ENCODE peak calls at places on chromosomes 5 and 9, in five cellular contexts. D is astrocyte of the spinal cord; P is H1; C is stimulated activated naive CD4-positive, alpha-beta T cell; X is hippocampal formation. A is an unnamed sample.

GRCh38 chr5:169218862-169219261 is 82.1 kb downstream of the SLIT3 start:
- DNase-seq in P (no peak), C (no peak), X (no peak), D (no peak), A (no peak)

GRCh38 chr9:131837316-131837715 is 97.4 kb upstream of the RAPGEF1 start:
- DNase-seq in D (no peak), P (no peak), X (no peak), C (no peak), A (no peak)

GRCh38 chr9:135718616-135719015 is 16.6 kb downstream of the KCNT1 start:
- DNase-seq in C (no peak), D (no peak), P (no peak), X (no peak), A (no peak)

GRCh38 chr9:134535171-134535570 is 106.4 kb upstream of the COL5A1 start:
- DNase-seq in D (no peak), P (no peak), C (no peak), X (no peak), A (no peak)

GRCh38 chr5:142871056-142871879 is 101.1 kb downstream of the ARHGAP26 start:
- DNase-seq in P (no peak), C (no peak), D (no peak), X (no peak), A (peak; percentile 46)

GRCh38 chr5:16992006-16992405 is 55.9 kb upstream of the MYO10 start:
- DNase-seq in X (no peak), P (no peak), C (no peak), D (peak; percentile 85), A (no peak)

GRCh38 chr5:138230981-138231589 is 18.0 kb upstream of the CDC23 start:
- DNase-seq in C (no peak), D (peak; percentile 27), P (no peak), X (no peak), A (no peak)

GRCh38 chr5:169590602-169591001 is 7.0 kb downstream of the SPDL1 start:
- DNase-seq in C (no peak), X (no peak), P (no peak), D (no peak), A (no peak)

GRCh38 chr5:133383580-133383939 is 228.8 kb downstream of the FSTL4 start:
- DNase-seq in C (no peak), X (no peak), D (no peak), P (no peak), A (no peak)

GRCh38 chr5:142311725-142312124 is 13.1 kb downstream of the SPRY4 start:
- DNase-seq in P (no peak), D (no peak), C (no peak), X (no peak), A (no peak)

GRCh38 chr5:151077419-151077818 is 3.4 kb downstream of the TNIP1 start:
- DNase-seq in C (no peak), P (no peak), X (no peak), D (no peak), A (no peak)

GRCh38 chr5:148976569-148977321 is 86.1 kb downstream of the SH3TC2 start:
- DNase-seq in D (peak; percentile 80), C (no peak), X (no peak), P (no peak), A (no peak)

GRCh38 chr5:174448041-174448440 is 276.3 kb upstream of the MSX2 start:
- DNase-seq in C (no peak), X (no peak), D (no peak), P (no peak), A (no peak)

GRCh38 chr9:127873886-127874285 is 3.6 kb downstream of the AK1 start:
- DNase-seq in C (no peak), D (peak; percentile 52), X (peak; percentile 81), P (no peak), A (peak; percentile 80)

GRCh38 chr5:137071941-137072340 is 427.2 kb downstream of the SPOCK1 start:
- DNase-seq in C (no peak), D (no peak), X (no peak), P (no peak), A (no peak)

GRCh38 chr9:91151014-91151740 is 210.5 kb downstream of the AUH start:
- DNase-seq in X (no peak), D (peak; percentile 93), C (peak; percentile 69), P (no peak), A (no peak)

GRCh38 chr5:83488271-83488670 is 16.7 kb downstream of the VCAN start:
- DNase-seq in P (no peak), X (no peak), C (no peak), D (no peak), A (no peak)

GRCh38 chr5:21219255-21219654 is 1231.3 kb upstream of the CDH18 start:
- DNase-seq in X (no peak), C (no peak), P (no peak), D (peak; percentile 45), A (no peak)

GRCh38 chr5:93875693-93876092 is 134.3 kb upstream of the POU5F2 start:
- DNase-seq in D (no peak), P (no peak), X (no peak), C (no peak), A (no peak)

GRCh38 chr9:11192993-11193392 is 580.2 kb upstream of the PTPRD start:
- DNase-seq in P (no peak), C (no peak), D (no peak), X (no peak), A (no peak)

GRCh38 chr9:4327504-4328191 is 27.8 kb upstream of the GLIS3 start:
- DNase-seq in X (no peak), P (no peak), C (no peak), D (peak; percentile 71), A (no peak)

GRCh38 chr5:58016329-58016728 is 443.6 kb downstream of the PLK2 start:
- DNase-seq in X (no peak), C (no peak), P (no peak), D (no peak), A (no peak)

GRCh38 chr5:114191441-114191840 is 170.4 kb upstream of the KCNN2 start:
- DNase-seq in C (no peak), X (no peak), D (peak; percentile 2), P (no peak), A (no peak)

GRCh38 chr5:171422902-171423663 is 3.6 kb downstream of the FGF18 start:
- DNase-seq in D (no peak), C (no peak), X (no peak), P (no peak), A (no peak)

GRCh38 chr9:103625161-103625804 is 468.8 kb upstream of the SMC2 start:
- DNase-seq in D (no peak), P (no peak), X (no peak), C (no peak), A (no peak)

GRCh38 chr5:176737001-176737745 is 73.2 kb upstream of the UNC5A start:
- DNase-seq in P (no peak), X (no peak), C (no peak), D (no peak), A (peak; percentile 51)

GRCh38 chr5:151202381-151203139 is 21.3 kb downstream of the CCDC69 start:
- DNase-seq in P (no peak), X (no peak), D (peak; percentile 10), C (peak; percentile 8), A (no peak)

GRCh38 chr5:43066799-43067741 is 27.0 kb upstream of the ANXA2R start:
- DNase-seq in P (no peak), C (peak; percentile 96), D (peak; percentile 93), X (peak; percentile 95), A (peak; percentile 78)

GRCh38 chr5:3261081-3261480 is 334.6 kb upstream of the IRX1 start:
- DNase-seq in P (no peak), X (no peak), C (no peak), D (no peak), A (no peak)

GRCh38 chr9:85858351-85858750 is 82.6 kb upstream of the NAA35 start:
- DNase-seq in P (no peak), X (peak; percentile 5), D (no peak), C (no peak), A (no peak)

GRCh38 chr5:93603711-93604118 is 20.7 kb downstream of the NR2F1 start:
- DNase-seq in X (no peak), C (no peak), D (peak; percentile 57), P (no peak), A (no peak)

GRCh38 chr9:6584881-6585597 is 60.5 kb downstream of the GLDC start:
- DNase-seq in P (no peak), X (peak; percentile 52), C (peak; percentile 48), D (peak; percentile 59), A (no peak)

GRCh38 chr9:108972186-108972585 is 38.0 kb downstream of the ABITRAM start:
- DNase-seq in C (no peak), P (no peak), X (no peak), D (no peak), A (no peak)

GRCh38 chr5:114857951-114858401 is 311.7 kb downstream of the TRIM36 start:
- DNase-seq in C (no peak), P (no peak), D (peak; percentile 19), X (peak; percentile 20), A (peak; percentile 7)

GRCh38 chr5:31664566-31664965 is 25.6 kb downstream of the PDZD2 start:
- DNase-seq in C (no peak), D (peak; percentile 64), X (no peak), P (peak; percentile 75), A (no peak)

GRCh38 chr9:89916001-89916635 is 311.3 kb downstream of the GADD45G start:
- DNase-seq in X (no peak), D (no peak), C (no peak), P (no peak), A (no peak)

GRCh38 chr9:83240671-83241070 is 177.7 kb upstream of the RASEF start:
- DNase-seq in D (no peak), X (no peak), P (no peak), C (no peak), A (no peak)

A was measured in head of caudate nucleus.